ENCODE peak calls at places on chromosome 1, in seven cellular contexts. S is pons; K is Caki2; X is stimulated activated CD8-positive, alpha-beta memory T cell treated with anti-CD3 and anti-CD28 coated beads, Interleukin-15, amount 100 ng/mL, for 4 hours; U is dermis blood vessel endothelial cell; Y is T1000; V is iris pigment epithelial cell. Z is an unnamed sample.

GRCh38 chr1:34358636-34359035 is 181.9 kb downstream of the C1orf94 start:
- DNase-seq in S (no peak), K (no peak), X (no peak), U (no peak), Y (peak), V (no peak), Z (no peak)

GRCh38 chr1:26375081-26375480 is 2.5 kb upstream of the ZNF683 start:
- DNase-seq in S (no peak), K (no peak), X (no peak), U (peak), Y (no peak), V (peak), Z (no peak)

GRCh38 chr1:30232288-30232899 is 491.0 kb downstream of the MATN1 start:
- DNase-seq in S (no peak), K (no peak), X (no peak), U (no peak), Y (no peak), V (no peak), Z (peak)

GRCh38 chr1:76465030-76465429 is 390.5 kb downstream of the ST6GALNAC3 start:
- DNase-seq in S (no peak), K (no peak), X (no peak), U (peak), Y (peak), V (peak), Z (no peak)

GRCh38 chr1:162571696-162572095 is 10.2 kb downstream of the UAP1 start:
- DNase-seq in S (no peak), K (no peak), X (no peak), U (no peak), Y (no peak), V (no peak), Z (no peak)

GRCh38 chr1:55386456-55386855 is 171.3 kb upstream of the USP24 start:
- DNase-seq in S (no peak), K (no peak), X (no peak), U (no peak), Y (no peak), V (no peak), Z (no peak)

GRCh38 chr1:162276493-162276892 is 100.2 kb downstream of the SPATA46 start:
- DNase-seq in S (peak), K (peak), X (no peak), U (peak), Y (no peak), V (peak), Z (peak)

GRCh38 chr1:108182854-108183253 is 17.3 kb downstream of the SLC25A24 start:
- DNase-seq in S (no peak), K (no peak), X (no peak), U (no peak), Y (no peak), V (no peak), Z (no peak)

GRCh38 chr1:157006676-157007075 is 38.9 kb downstream of the ARHGEF11 start:
- DNase-seq in S (no peak), K (no peak), X (no peak), U (no peak), Y (no peak), V (no peak), Z (no peak)

GRCh38 chr1:7401814-7402547 is 369.1 kb upstream of the VAMP3 start:
- DNase-seq in S (peak), K (peak), X (no peak), U (peak), Y (peak), V (peak), Z (no peak)

GRCh38 chr1:209595032-209595431 is 11.5 kb downstream of the CAMK1G start:
- DNase-seq in S (no peak), K (no peak), X (no peak), U (no peak), Y (no peak), V (no peak), Z (no peak)